ENCODE peak calls at places on chromosomes 11 and 22, in five cellular contexts. R is neural crest cell; Q is HTR-8/SVneo; U is activated CD4-positive, alpha-beta T cell treated with anti-CD3 and anti-CD28 coated beads, Interleukin-2, amount 50 U/mL, for 24 hours; W is HCT116. G is an unnamed sample.

GRCh38 chr11:3049430-3050243 is 7.6 kb downstream of the CARS1 start:
- DNase-seq in W (peak), R (no peak), U (peak), Q (peak), G (no peak)

GRCh38 chr11:19307498-19307897 is 66.8 kb upstream of the E2F8 start:
- DNase-seq in Q (no peak), W (no peak), R (no peak), U (no peak), G (no peak)

GRCh38 chr11:110912437-110912836 is 200.2 kb upstream of the ARHGAP20 start:
- DNase-seq in W (no peak), U (no peak), R (no peak), Q (no peak), G (no peak)

GRCh38 chr11:83815736-83816135 is 529.6 kb upstream of the CCDC90B start:
- DNase-seq in R (no peak), U (no peak), W (no peak), Q (no peak), G (no peak)

GRCh38 chr11:65560555-65561418 is 2.6 kb upstream of the LTBP3 start:
- DNase-seq in Q (peak), R (no peak), W (no peak), U (no peak), G (no peak)

GRCh38 chr11:128581908-128582307 is 5.5 kb downstream of the ETS1 start:
- DNase-seq in Q (no peak), R (no peak), W (no peak), U (no peak), G (no peak)

GRCh38 chr11:10544491-10545470 is 3.8 kb upstream of the RNF141 start:
- DNase-seq in U (no peak), Q (no peak), R (no peak), W (no peak), G (no peak)

GRCh38 chr22:32050678-32051515 is 7.8 kb downstream of the SLC5A1 start:
- DNase-seq in R (no peak), Q (peak), U (peak), W (peak), G (no peak)

GRCh38 chr11:3866206-3866605 is 10.7 kb downstream of the STIM1 start:
- DNase-seq in W (no peak), R (no peak), Q (no peak), U (no peak), G (no peak)

GRCh38 chr11:31847761-31848160 is 36.6 kb upstream of the PAX6 start:
- DNase-seq in U (no peak), Q (no peak), W (no peak), R (no peak), G (no peak)

GRCh38 chr11:47863189-47863892 is 15.2 kb upstream of the NUP160 start:
- DNase-seq in Q (no peak), W (no peak), R (no peak), U (no peak), G (no peak)

GRCh38 chr22:49331223-49331815 is 496.4 kb downstream of the BRD1 start:
- DNase-seq in W (no peak), U (no peak), R (no peak), Q (no peak), G (no peak)

GRCh38 chr22:32020117-32020516 is 22.9 kb upstream of the SLC5A1 start:
- DNase-seq in U (no peak), Q (peak), R (no peak), W (peak), G (no peak)

GRCh38 chr11:58618215-58618614 is 4.2 kb upstream of the CNTF start:
- DNase-seq in Q (no peak), R (no peak), U (no peak), W (no peak), G (no peak)